ENCODE peak calls at places on chromosomes 2 and 18, in nine cellular contexts. Z, O, K, C, A, F, J, W and P are unnamed samples. For H3K36me3, the result is how much of the 10 kb centered on the place peaks cover.

GRCh38 chr2:67436221-67436620 is 39.1 kb downstream of the ETAA1 start:
- DNase-seq in K (no peak), J (no peak), A (no peak), F (no peak), W (no peak), Z (no peak), O (no peak), C (no peak), P (no peak)

GRCh38 chr2:70463997-70464396 is 89.6 kb downstream of the TGFA start:
- DNase-seq in C (no peak), J (no peak), W (no peak), Z (no peak), F (no peak), A (no peak), K (no peak), O (no peak), P (no peak)

GRCh38 chr2:174771631-174772491 is 7.6 kb upstream of the CHRNA1 start:
- DNase-seq in O (peak), K (peak), F (peak), A (peak), C (peak), Z (peak), W (peak), J (peak), P (peak)

GRCh38 chr2:214547931-214548330 is 137.1 kb downstream of the VWC2L start:
- DNase-seq in C (no peak), Z (no peak), O (no peak), A (no peak), K (no peak), J (no peak), F (peak), W (no peak), P (no peak)

GRCh38 chr2:46845542-46846453 is 69.8 kb downstream of the MCFD2 start:
- DNase-seq in A (no peak), K (no peak), C (no peak), J (no peak), Z (no peak), O (no peak), W (no peak), F (peak), P (no peak)

GRCh38 chr2:200747668-200748618 is 63.8 kb upstream of the BZW1 start:
- DNase-seq in K (no peak), Z (no peak), F (no peak), W (no peak), A (no peak), C (peak), J (peak), O (no peak), P (peak)

GRCh38 chr2:51613-52012 is 5.3 kb upstream of the FAM110C start:
- DNase-seq in A (no peak), O (no peak), C (no peak), F (no peak), Z (no peak), W (no peak), J (no peak), K (no peak), P (no peak)

GRCh38 chr2:216736326-216736725 is 41.0 kb upstream of the IGFBP5 start:
- DNase-seq in C (no peak), W (no peak), O (no peak), K (no peak), Z (no peak), A (no peak), F (no peak), J (no peak), P (no peak)

GRCh38 chr2:55581435-55581834 is 36.0 kb downstream of the PPP4R3B start:
- DNase-seq in F (peak), C (no peak), K (no peak), A (peak), Z (no peak), J (no peak), W (no peak), O (peak), P (no peak)

GRCh38 chr18:54004828-54005227 is 219.6 kb downstream of the MBD2 start:
- DNase-seq in W (no peak), K (no peak), J (no peak), F (peak), O (no peak), A (peak), C (no peak), Z (no peak), P (no peak)

GRCh38 chr2:173590278-173590811 is 235.7 kb downstream of the CDCA7 start:
- DNase-seq in W (peak), J (peak), C (no peak), O (peak), K (no peak), F (peak), Z (no peak), A (no peak), P (peak)

GRCh38 chr2:69021027-69021426 is 8.0 kb downstream of the ANTXR1 start:
- DNase-seq in F (no peak), J (no peak), A (no peak), W (no peak), K (no peak), O (no peak), Z (no peak), C (no peak), P (no peak)

GRCh38 chr18:8516391-8517250 is 92.6 kb upstream of the RAB12 start:
- DNase-seq in J (peak), A (no peak), W (no peak), C (no peak), K (no peak), Z (no peak), O (no peak), F (no peak), P (peak)

GRCh38 chr2:96154506-96155380 is 9.5 kb upstream of the DUSP2 start:
- DNase-seq in Z (no peak), F (no peak), W (no peak), K (no peak), O (no peak), C (no peak), J (no peak), A (no peak), P (peak)

GRCh38 chr18:2794159-2794558 is 52.6 kb upstream of the EMILIN2 start:
- DNase-seq in J (no peak), K (no peak), A (peak), C (no peak), Z (no peak), F (no peak), W (no peak), O (no peak), P (no peak)

GRCh38 chr2:202023198-202023903 is 10.3 kb upstream of the FZD7 start:
- DNase-seq in Z (no peak), C (no peak), J (no peak), W (no peak), K (peak), O (no peak), F (no peak), A (peak), P (no peak)

GRCh38 chr2:149598014-149598395 is 10.4 kb upstream of the MMADHC start:
- DNase-seq in O (no peak), A (no peak), C (no peak), W (no peak), J (peak), K (no peak), Z (no peak), F (peak), P (no peak)

GRCh38 chr2:161943012-161943411 is 131.0 kb downstream of the DPP4 start:
- DNase-seq in O (no peak), K (no peak), W (no peak), J (no peak), A (no peak), C (no peak), F (peak), Z (no peak), P (no peak)

GRCh38 chr2:180980943-180981898 is 816 bp downstream of the UBE2E3 start:
- DNase-seq in W (peak), J (peak), F (peak), O (no peak), A (peak), C (peak), Z (peak), K (peak), P (peak)

GRCh38 chr2:178990533-178991241 is 59.2 kb downstream of the CCDC141 start:
- DNase-seq in A (no peak), J (no peak), C (peak), K (no peak), F (no peak), O (no peak), W (no peak), Z (no peak), P (no peak)
- H3K4me3 ChIP-seq in A (no peak), J (no peak), C (peak), K (no peak), F (no peak), O (no peak), W (no peak), Z (no peak), P (no peak)

GRCh38 chr2:237749961-237750360 is 48.6 kb upstream of the RBM44 start:
- DNase-seq in K (no peak), C (no peak), W (no peak), F (no peak), Z (no peak), J (no peak), O (no peak), A (no peak), P (no peak)
- H3K36me3 ChIP-seq in K (half or more), C (under half), W (under half), F (half or more), Z (half or more), J (under half), O (under half), A (under half), P (under half)

GRCh38 chr2:219687882-219688559 is 60.6 kb downstream of the SLC4A3 start:
- DNase-seq in W (no peak), J (no peak), K (no peak), Z (peak), O (peak), F (no peak), A (peak), C (no peak), P (no peak)
- H2AFZ ChIP-seq in W (no peak), J (no peak), K (no peak), Z (peak), O (no peak), F (no peak), A (peak), C (no peak), P (no peak)

GRCh38 chr2:36376319-36376765 is 20.8 kb downstream of the CRIM1 start:
- DNase-seq in O (no peak), J (peak), K (no peak), A (peak), C (no peak), F (peak), Z (no peak), W (peak), P (no peak)
- H3K4me3 ChIP-seq in O (no peak), J (no peak), K (no peak), A (peak), C (no peak), F (no peak), Z (no peak), W (no peak), P (no peak)

GRCh38 chr18:56158676-56159075 is 479.7 kb downstream of the TXNL1 start:
- DNase-seq in C (no peak), W (no peak), K (no peak), F (no peak), Z (no peak), O (no peak), A (no peak), J (peak), P (no peak)
- H3K36me3 ChIP-seq in C (under half), W (under half), K (under half), F (under half), Z (under half), O (under half), A (under half), J (under half), P (under half)

DNA sequence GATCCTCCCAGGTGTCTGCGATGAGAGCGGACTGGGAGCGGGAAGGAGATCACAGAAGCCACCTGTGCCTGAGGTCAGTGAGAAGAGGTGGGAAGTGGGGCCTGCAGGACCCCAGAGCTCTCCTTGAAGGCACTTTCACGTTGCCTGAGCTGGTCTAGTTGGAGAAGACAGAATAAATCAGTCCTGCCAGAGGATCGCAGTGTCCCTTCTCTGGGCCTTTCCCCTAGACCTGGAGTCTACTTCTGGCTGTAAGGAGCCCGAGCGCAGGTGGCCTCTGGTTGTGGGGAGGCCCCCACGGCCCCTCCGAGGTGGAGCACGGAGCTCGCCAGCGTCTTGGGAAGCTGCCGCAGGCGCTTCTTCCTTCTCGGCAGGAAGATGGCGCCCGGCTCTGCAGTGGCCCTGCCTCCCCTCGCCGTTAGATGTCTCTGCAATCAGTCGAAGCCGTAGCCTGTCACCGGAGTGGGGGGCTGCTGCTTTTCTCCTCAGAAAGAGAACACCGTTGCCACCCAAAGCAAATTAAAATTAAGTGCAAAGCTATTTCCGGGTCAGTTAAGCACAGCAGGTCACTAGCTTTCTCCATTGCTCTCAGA is 212.0 kb upstream of the MYT1L start:
- DNase-seq in F (no peak), J (no peak), Z (no peak), O (no peak), K (no peak), W (no peak), C (no peak), A (peak), P (no peak)
- H2AFZ ChIP-seq in F (no peak), J (no peak), Z (no peak), O (no peak), K (peak), W (no peak), C (no peak), A (no peak), P (no peak)

GRCh38 chr2:61144697-61145268 is 17.2 kb upstream of the C2orf74 start:
- DNase-seq in O (no peak), W (peak), J (peak), K (peak), Z (peak), F (peak), C (peak), A (peak), P (peak)
- H3K4me3 ChIP-seq in O (no peak), W (peak), J (peak), K (peak), Z (peak), F (peak), C (peak), A (peak), P (peak)

GRCh38 chr2:20027715-20028434 is 15.4 kb upstream of the MATN3 start:
- DNase-seq in W (peak), A (no peak), C (no peak), J (no peak), F (peak), K (no peak), O (no peak), Z (no peak), P (no peak)
- H3K36me3 ChIP-seq in W (under half), A (under half), C (under half), J (under half), F (half or more), K (half or more), O (under half), Z (half or more), P (under half)

GRCh38 chr18:9741461-9741820 is 33.3 kb downstream of the RAB31 start:
- DNase-seq in O (no peak), A (no peak), Z (no peak), W (no peak), F (peak), K (no peak), J (no peak), C (no peak), P (no peak)

GRCh38 chr18:9742588-9743131 is 34.6 kb downstream of the RAB31 start:
- DNase-seq in O (no peak), W (peak), J (peak), K (no peak), Z (no peak), C (no peak), F (peak), A (no peak), P (peak)

GRCh38 chr18:9740076-9740475 is 32.0 kb downstream of the RAB31 start:
- DNase-seq in J (no peak), Z (no peak), A (no peak), C (no peak), K (no peak), W (no peak), O (no peak), F (peak), P (no peak)

GRCh38 chr18:9743200-9744016 is 35.3 kb downstream of the RAB31 start:
- DNase-seq in F (peak), J (peak), K (no peak), O (peak), W (peak), Z (no peak), C (no peak), A (peak), P (peak)

GRCh38 chr18:9741821-9742541 is 33.9 kb downstream of the RAB31 start:
- DNase-seq in K (no peak), A (peak), Z (no peak), J (no peak), W (peak), C (no peak), F (peak), O (no peak), P (peak)
- H2AFZ ChIP-seq in K (peak), A (no peak), Z (no peak), J (no peak), W (peak), C (no peak), F (no peak), O (no peak), P (peak)

DNA sequence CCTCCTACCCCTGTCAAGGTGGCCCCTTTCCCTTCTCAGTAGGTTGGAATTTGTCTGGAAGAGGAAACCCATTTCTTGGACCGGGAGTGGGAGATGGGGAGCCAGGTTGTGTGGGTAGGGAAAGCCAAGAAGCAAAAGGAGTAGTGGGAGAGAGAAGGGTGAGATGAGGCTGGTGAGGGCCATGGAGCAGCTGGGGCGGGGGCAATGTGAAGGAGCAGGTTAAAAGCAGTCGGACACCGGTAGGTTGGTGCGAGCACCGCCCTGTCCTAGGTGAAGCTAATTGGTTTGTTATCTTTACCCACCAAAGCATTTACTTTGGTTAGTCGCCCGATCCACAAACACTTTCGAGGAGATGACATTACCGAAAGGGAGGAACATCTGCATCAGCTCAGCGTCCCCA is 306.8 kb downstream of the CELF4 start:
- DNase-seq in C (no peak), O (no peak), Z (no peak), A (no peak), W (no peak), J (no peak), F (no peak), K (no peak), P (no peak)
- H3K4me3 ChIP-seq in C (no peak), O (no peak), Z (no peak), A (no peak), W (no peak), J (no peak), F (no peak), K (no peak), P (no peak)